ENCODE peak calls at places on chromosomes 1 and 21, in five cellular contexts. One of them, this sample, is unnamed.

GRCh38 chr21:39182016-39182415 is 1.2 kb downstream of the PSMG1 start:
- DNase-seq in neural crest cell: no peak
- DNase-seq in posterior vena cava: no peak
- DNase-seq in naive B cell: no peak
- DNase-seq in CD8-positive, alpha-beta memory T cell: no peak
- DNase-seq in this sample: no peak

GRCh38 chr1:57017201-57017600 is 51.4 kb upstream of the C8B start:
- DNase-seq in CD8-positive, alpha-beta memory T cell: no peak
- DNase-seq in neural crest cell: peak
- DNase-seq in naive B cell: no peak
- DNase-seq in posterior vena cava: no peak
- DNase-seq in this sample: no peak

GRCh38 chr1:159994896-159995295 is 36.9 kb downstream of the PIGM start:
- DNase-seq in posterior vena cava: no peak
- DNase-seq in CD8-positive, alpha-beta memory T cell: no peak
- DNase-seq in neural crest cell: no peak
- DNase-seq in naive B cell: no peak
- DNase-seq in this sample: no peak

GRCh38 chr1:1282998-1283397 is 2.8 kb downstream of the SCNN1D start:
- DNase-seq in posterior vena cava: no peak
- DNase-seq in neural crest cell: no peak
- DNase-seq in naive B cell: no peak
- DNase-seq in CD8-positive, alpha-beta memory T cell: no peak
- DNase-seq in this sample: no peak

GRCh38 chr1:16367258-16367967 is 371 bp downstream of the SZRD1 start:
- DNase-seq in neural crest cell: peak
- DNase-seq in posterior vena cava: peak
- DNase-seq in CD8-positive, alpha-beta memory T cell: peak
- DNase-seq in naive B cell: peak
- DNase-seq in this sample: peak

GRCh38 chr1:64437453-64437852 is 32.5 kb upstream of the CACHD1 start:
- DNase-seq in posterior vena cava: no peak
- DNase-seq in neural crest cell: no peak
- DNase-seq in naive B cell: no peak
- DNase-seq in CD8-positive, alpha-beta memory T cell: no peak
- DNase-seq in this sample: no peak

GRCh38 chr1:176090766-176091165 is 116.3 kb downstream of the COP1 start:
- DNase-seq in posterior vena cava: no peak
- DNase-seq in CD8-positive, alpha-beta memory T cell: no peak
- DNase-seq in naive B cell: no peak
- DNase-seq in neural crest cell: no peak
- DNase-seq in this sample: no peak

GRCh38 chr1:247212012-247212411 is 40.2 kb upstream of the ZNF124 start:
- DNase-seq in neural crest cell: no peak
- DNase-seq in naive B cell: peak
- DNase-seq in CD8-positive, alpha-beta memory T cell: no peak
- DNase-seq in posterior vena cava: no peak
- DNase-seq in this sample: no peak

GRCh38 chr1:25774206-25774804 is 25.7 kb upstream of the SELENON start:
- DNase-seq in neural crest cell: no peak
- DNase-seq in naive B cell: no peak
- DNase-seq in CD8-positive, alpha-beta memory T cell: no peak
- DNase-seq in posterior vena cava: no peak
- DNase-seq in this sample: no peak

GRCh38 chr1:99600782-99601181 is 45.1 kb upstream of the PALMD start:
- DNase-seq in CD8-positive, alpha-beta memory T cell: no peak
- DNase-seq in neural crest cell: peak
- DNase-seq in naive B cell: no peak
- DNase-seq in posterior vena cava: no peak
- DNase-seq in this sample: no peak

GRCh38 chr1:21931171-21932093 is 5.7 kb downstream of the HSPG2 start:
- DNase-seq in neural crest cell: no peak
- DNase-seq in CD8-positive, alpha-beta memory T cell: no peak
- DNase-seq in posterior vena cava: peak
- DNase-seq in naive B cell: no peak
- DNase-seq in this sample: peak

GRCh38 chr21:27129215-27129614 is 162.3 kb upstream of the ADAMTS5 start:
- DNase-seq in CD8-positive, alpha-beta memory T cell: no peak
- DNase-seq in neural crest cell: no peak
- DNase-seq in posterior vena cava: no peak
- DNase-seq in naive B cell: no peak
- DNase-seq in this sample: no peak